ENCODE peak calls at places on chromosomes 2 and 18, in ten cellular contexts. One of them, this sample, is unnamed.

GRCh38 chr18:58243401-58243800 is 199.4 kb downstream of the NEDD4L start:
- DNase-seq in CD8-positive, alpha-beta memory T cell: no peak
- DNase-seq in bronchial epithelial cell: no peak
- DNase-seq in HEK293T: no peak
- DNase-seq in anterior cingulate cortex: no peak
- DNase-seq in activated T-helper 1 cell treated with Interleukin-2 at 50 U/mL for 16 hours: no peak
- DNase-seq in GM18507: no peak
- DNase-seq in BE2C: no peak
- DNase-seq in stromal cell of bone marrow: no peak
- DNase-seq in MCF 10A: no peak
- DNase-seq in this sample: no peak

GRCh38 chr18:77505499-77505898 is 255.9 kb downstream of the GALR1 start:
- DNase-seq in bronchial epithelial cell: no peak
- DNase-seq in stromal cell of bone marrow: no peak
- DNase-seq in activated T-helper 1 cell treated with Interleukin-2 at 50 U/mL for 16 hours: no peak
- DNase-seq in GM18507: no peak
- DNase-seq in HEK293T: no peak
- DNase-seq in MCF 10A: no peak
- DNase-seq in BE2C: no peak
- DNase-seq in anterior cingulate cortex: no peak
- DNase-seq in CD8-positive, alpha-beta memory T cell: no peak
- DNase-seq in this sample: no peak

GRCh38 chr2:148032215-148032614 is 11.3 kb downstream of the MBD5 start:
- DNase-seq in BE2C: no peak
- DNase-seq in HEK293T: no peak
- DNase-seq in MCF 10A: no peak
- DNase-seq in GM18507: no peak
- DNase-seq in bronchial epithelial cell: no peak
- DNase-seq in stromal cell of bone marrow: no peak
- DNase-seq in CD8-positive, alpha-beta memory T cell: no peak
- DNase-seq in anterior cingulate cortex: no peak
- DNase-seq in activated T-helper 1 cell treated with Interleukin-2 at 50 U/mL for 16 hours: no peak
- DNase-seq in this sample: no peak

GRCh38 chr2:176781570-176782217 is 430.9 kb upstream of the HNRNPA3 start:
- DNase-seq in BE2C: no peak
- DNase-seq in anterior cingulate cortex: no peak
- DNase-seq in GM18507: no peak
- DNase-seq in stromal cell of bone marrow: no peak
- DNase-seq in HEK293T: no peak
- DNase-seq in bronchial epithelial cell: no peak
- DNase-seq in CD8-positive, alpha-beta memory T cell: no peak
- DNase-seq in MCF 10A: no peak
- DNase-seq in activated T-helper 1 cell treated with Interleukin-2 at 50 U/mL for 16 hours: no peak
- DNase-seq in this sample: no peak

GRCh38 chr2:240449764-240450531 is 14.5 kb downstream of the GPC1 start:
- DNase-seq in MCF 10A: peak; percentile 44
- DNase-seq in GM18507: no peak
- DNase-seq in CD8-positive, alpha-beta memory T cell: no peak
- DNase-seq in HEK293T: no peak
- DNase-seq in anterior cingulate cortex: no peak
- DNase-seq in activated T-helper 1 cell treated with Interleukin-2 at 50 U/mL for 16 hours: no peak
- DNase-seq in bronchial epithelial cell: peak; percentile 88
- DNase-seq in stromal cell of bone marrow: no peak
- DNase-seq in BE2C: peak; percentile 93
- DNase-seq in this sample: peak; percentile 40

GRCh38 chr2:196259507-196260481 is 88.4 kb upstream of the STK17B start:
- DNase-seq in HEK293T: no peak
- DNase-seq in stromal cell of bone marrow: no peak
- DNase-seq in MCF 10A: no peak
- DNase-seq in activated T-helper 1 cell treated with Interleukin-2 at 50 U/mL for 16 hours: no peak
- DNase-seq in CD8-positive, alpha-beta memory T cell: no peak
- DNase-seq in bronchial epithelial cell: peak; percentile 97
- DNase-seq in GM18507: no peak
- DNase-seq in anterior cingulate cortex: no peak
- DNase-seq in BE2C: peak; percentile 46
- DNase-seq in this sample: peak; percentile 74

GRCh38 chr2:216694201-216694825 is 1.0 kb downstream of the IGFBP5 start:
- DNase-seq in bronchial epithelial cell: peak; percentile 17
- DNase-seq in GM18507: no peak
- DNase-seq in stromal cell of bone marrow: no peak
- DNase-seq in BE2C: peak; percentile 81
- DNase-seq in HEK293T: peak; percentile 26
- DNase-seq in MCF 10A: no peak
- DNase-seq in CD8-positive, alpha-beta memory T cell: no peak
- DNase-seq in activated T-helper 1 cell treated with Interleukin-2 at 50 U/mL for 16 hours: no peak
- DNase-seq in anterior cingulate cortex: peak; percentile 22
- DNase-seq in this sample: peak; percentile 35

GRCh38 chr2:15667579-15668556 is 76.2 kb downstream of the DDX1 start:
- DNase-seq in GM18507: no peak
- DNase-seq in MCF 10A: peak; percentile 64
- DNase-seq in anterior cingulate cortex: no peak
- DNase-seq in HEK293T: no peak
- DNase-seq in stromal cell of bone marrow: peak; percentile 23
- DNase-seq in activated T-helper 1 cell treated with Interleukin-2 at 50 U/mL for 16 hours: no peak
- DNase-seq in CD8-positive, alpha-beta memory T cell: no peak
- DNase-seq in bronchial epithelial cell: peak; percentile 68
- DNase-seq in BE2C: no peak
- DNase-seq in this sample: peak; percentile 59

GRCh38 chr2:174563530-174564282 is 33.9 kb downstream of the WIPF1 start:
- DNase-seq in stromal cell of bone marrow: no peak
- DNase-seq in BE2C: no peak
- DNase-seq in HEK293T: no peak
- DNase-seq in MCF 10A: no peak
- DNase-seq in bronchial epithelial cell: no peak
- DNase-seq in GM18507: no peak
- DNase-seq in CD8-positive, alpha-beta memory T cell: no peak
- DNase-seq in anterior cingulate cortex: no peak
- DNase-seq in activated T-helper 1 cell treated with Interleukin-2 at 50 U/mL for 16 hours: no peak
- DNase-seq in this sample: no peak

GRCh38 chr2:160472839-160473251 is 20.8 kb downstream of the RBMS1 start:
- DNase-seq in CD8-positive, alpha-beta memory T cell: no peak
- DNase-seq in stromal cell of bone marrow: no peak
- DNase-seq in MCF 10A: no peak
- DNase-seq in BE2C: no peak
- DNase-seq in bronchial epithelial cell: peak; percentile 41
- DNase-seq in HEK293T: peak; percentile 20
- DNase-seq in activated T-helper 1 cell treated with Interleukin-2 at 50 U/mL for 16 hours: no peak
- DNase-seq in anterior cingulate cortex: no peak
- DNase-seq in GM18507: no peak
- DNase-seq in this sample: no peak

GRCh38 chr2:641501-642430 is 35.4 kb downstream of the TMEM18 start:
- DNase-seq in stromal cell of bone marrow: no peak
- DNase-seq in CD8-positive, alpha-beta memory T cell: no peak
- DNase-seq in GM18507: no peak
- DNase-seq in HEK293T: no peak
- DNase-seq in anterior cingulate cortex: no peak
- DNase-seq in bronchial epithelial cell: peak; percentile 47
- DNase-seq in MCF 10A: peak; percentile 12
- DNase-seq in activated T-helper 1 cell treated with Interleukin-2 at 50 U/mL for 16 hours: no peak
- DNase-seq in BE2C: no peak
- DNase-seq in this sample: no peak

GRCh38 chr2:176075476-176075875 is 8.3 kb downstream of the EVX2 start:
- DNase-seq in MCF 10A: no peak
- DNase-seq in HEK293T: no peak
- DNase-seq in GM18507: no peak
- DNase-seq in BE2C: no peak
- DNase-seq in anterior cingulate cortex: no peak
- DNase-seq in bronchial epithelial cell: no peak
- DNase-seq in CD8-positive, alpha-beta memory T cell: no peak
- DNase-seq in stromal cell of bone marrow: no peak
- DNase-seq in activated T-helper 1 cell treated with Interleukin-2 at 50 U/mL for 16 hours: no peak
- DNase-seq in this sample: no peak

GRCh38 chr2:95320986-95321767 is 24.0 kb downstream of the KCNIP3 start:
- DNase-seq in activated T-helper 1 cell treated with Interleukin-2 at 50 U/mL for 16 hours: no peak
- DNase-seq in GM18507: no peak
- DNase-seq in stromal cell of bone marrow: no peak
- DNase-seq in CD8-positive, alpha-beta memory T cell: no peak
- DNase-seq in MCF 10A: no peak
- DNase-seq in HEK293T: no peak
- DNase-seq in BE2C: no peak
- DNase-seq in anterior cingulate cortex: no peak
- DNase-seq in bronchial epithelial cell: no peak
- DNase-seq in this sample: no peak

GRCh38 chr18:57446322-57446721 is 11.1 kb downstream of the ONECUT2 start:
- DNase-seq in stromal cell of bone marrow: no peak
- DNase-seq in activated T-helper 1 cell treated with Interleukin-2 at 50 U/mL for 16 hours: no peak
- DNase-seq in CD8-positive, alpha-beta memory T cell: no peak
- DNase-seq in MCF 10A: peak; percentile 45
- DNase-seq in HEK293T: no peak
- DNase-seq in bronchial epithelial cell: peak; percentile 21
- DNase-seq in GM18507: no peak
- DNase-seq in BE2C: peak; percentile 54
- DNase-seq in anterior cingulate cortex: no peak
- DNase-seq in this sample: peak; percentile 62

This sample was measured in dermis blood vessel endothelial cell.